ENCODE peak calls at places on chromosomes 1 and 21, in eight cellular contexts. K, R, Y, V, U, G, B and H are unnamed samples.

GRCh38 chr1:161374373-161374772 is 6.7 kb upstream of the CFAP126 start:
- DNase-seq in K (no peak), R (no peak), Y (no peak), V (no peak), U (no peak), G (peak; percentile 38), B (no peak), H (no peak)

GRCh38 chr1:47992720-47993119 is 4.5 kb downstream of the TRABD2B start:
- DNase-seq in K (no peak), R (no peak), Y (no peak), V (no peak), U (no peak), G (no peak), B (no peak), H (no peak)

GRCh38 chr1:5770981-5771765 is 221.1 kb downstream of the NPHP4 start:
- DNase-seq in K (peak; percentile 4), R (peak; percentile 25), Y (no peak), V (no peak), U (no peak), G (no peak), B (no peak), H (no peak)

GRCh38 chr21:18384771-18385170 is 18.8 kb downstream of the TMPRSS15 start:
- DNase-seq in K (peak; percentile 27), R (peak; percentile 1), Y (no peak), V (no peak), U (no peak), G (peak; percentile 14), B (peak; percentile 3), H (peak; percentile 26)

GRCh38 chr1:181324797-181325616 is 158.3 kb upstream of the CACNA1E start:
- DNase-seq in K (no peak), R (no peak), Y (no peak), V (no peak), U (no peak), G (no peak), B (no peak), H (no peak)

GRCh38 chr21:32393677-32394001 is 827 bp upstream of the URB1 start:
- DNase-seq in K (no peak), R (no peak), Y (no peak), V (no peak), U (no peak), G (no peak), B (no peak), H (no peak)

GRCh38 chr1:244920911-244921310 is 56.6 kb upstream of the HNRNPU start:
- DNase-seq in K (no peak), R (no peak), Y (no peak), V (no peak), U (no peak), G (no peak), B (peak; percentile 67), H (no peak)

GRCh38 chr1:168116327-168116799 is 20.4 kb downstream of the GPR161 start:
- DNase-seq in K (no peak), R (peak; percentile 49), Y (no peak), V (no peak), U (no peak), G (no peak), B (no peak), H (no peak)

GRCh38 chr1:114033219-114033706 is 54.0 kb downstream of the OLFML3 start:
- DNase-seq in K (peak; percentile 3), R (no peak), Y (no peak), V (no peak), U (no peak), G (peak; percentile 37), B (peak; percentile 23), H (no peak)

GRCh38 chr21:37606549-37606948 is 240.0 kb downstream of the DYRK1A start:
- DNase-seq in K (no peak), R (no peak), Y (no peak), V (no peak), U (no peak), G (no peak), B (no peak), H (no peak)

GRCh38 chr1:230784163-230784562 is 37.0 kb downstream of the CAPN9 start:
- DNase-seq in K (no peak), R (no peak), Y (no peak), V (no peak), U (no peak), G (no peak), B (no peak), H (no peak)